ENCODE peak calls at places on chromosomes 11 and 22, in ten cellular contexts. One of them, this sample, is unnamed.

GRCh38 chr11:71997594-71997993 is 1.1 kb upstream of the IL18BP start:
- DNase-seq in EH: no peak
- DNase-seq in HuH-7: no peak
- DNase-seq in bronchial epithelial cell: no peak
- DNase-seq in germinal center: no peak
- DNase-seq in HFFc6: no peak
- DNase-seq in neural progenitor cell: no peak
- DNase-seq in right lobe of liver: no peak
- DNase-seq in AG04450: no peak
- DNase-seq in anterior cingulate cortex: no peak
- DNase-seq in this sample: no peak

GRCh38 chr22:22941831-22942510 is 54.4 kb downstream of the IGLL5 start:
- DNase-seq in EH: no peak
- DNase-seq in HuH-7: no peak
- DNase-seq in neural progenitor cell: no peak
- DNase-seq in right lobe of liver: no peak
- DNase-seq in anterior cingulate cortex: no peak
- DNase-seq in AG04450: no peak
- DNase-seq in HFFc6: no peak
- DNase-seq in germinal center: no peak
- DNase-seq in bronchial epithelial cell: no peak
- DNase-seq in this sample: no peak

GRCh38 chr11:64832467-64833197 is 11.8 kb downstream of the CDC42BPG start:
- DNase-seq in bronchial epithelial cell: no peak
- DNase-seq in right lobe of liver: no peak
- DNase-seq in HFFc6: no peak
- DNase-seq in HuH-7: no peak
- DNase-seq in AG04450: no peak
- DNase-seq in anterior cingulate cortex: no peak
- DNase-seq in EH: no peak
- DNase-seq in germinal center: no peak
- DNase-seq in neural progenitor cell: no peak
- DNase-seq in this sample: no peak

GRCh38 chr22:30007361-30007760 is 72.9 kb upstream of the HORMAD2 start:
- DNase-seq in neural progenitor cell: no peak
- DNase-seq in AG04450: no peak
- DNase-seq in right lobe of liver: no peak
- DNase-seq in germinal center: no peak
- DNase-seq in HFFc6: no peak
- DNase-seq in anterior cingulate cortex: no peak
- DNase-seq in bronchial epithelial cell: no peak
- DNase-seq in HuH-7: no peak
- DNase-seq in EH: no peak
- DNase-seq in this sample: no peak

GRCh38 chr11:10725114-10725906 is 25.7 kb upstream of the CTR9 start:
- DNase-seq in anterior cingulate cortex: no peak
- DNase-seq in bronchial epithelial cell: peak
- DNase-seq in AG04450: peak
- DNase-seq in EH: peak
- DNase-seq in right lobe of liver: no peak
- DNase-seq in HuH-7: no peak
- DNase-seq in neural progenitor cell: no peak
- DNase-seq in germinal center: no peak
- DNase-seq in HFFc6: peak
- DNase-seq in this sample: no peak

GRCh38 chr22:20205964-20206708 is 55.3 kb upstream of the CCDC188 start:
- DNase-seq in AG04450: peak
- DNase-seq in germinal center: peak
- DNase-seq in anterior cingulate cortex: no peak
- DNase-seq in EH: peak
- DNase-seq in bronchial epithelial cell: peak
- DNase-seq in neural progenitor cell: no peak
- DNase-seq in HuH-7: no peak
- DNase-seq in HFFc6: peak
- DNase-seq in right lobe of liver: peak
- DNase-seq in this sample: no peak

GRCh38 chr11:16612801-16613400 is 125.5 kb upstream of the C11orf58 start:
- DNase-seq in anterior cingulate cortex: no peak
- DNase-seq in germinal center: no peak
- DNase-seq in neural progenitor cell: peak
- DNase-seq in AG04450: no peak
- DNase-seq in HFFc6: no peak
- DNase-seq in HuH-7: no peak
- DNase-seq in right lobe of liver: no peak
- DNase-seq in EH: peak
- DNase-seq in bronchial epithelial cell: no peak
- DNase-seq in this sample: no peak

GRCh38 chr11:49851511-49851910 is 100.7 kb upstream of the OR4C13 start:
- DNase-seq in neural progenitor cell: no peak
- DNase-seq in right lobe of liver: no peak
- DNase-seq in anterior cingulate cortex: no peak
- DNase-seq in EH: no peak
- DNase-seq in bronchial epithelial cell: no peak
- DNase-seq in HFFc6: no peak
- DNase-seq in HuH-7: no peak
- DNase-seq in germinal center: no peak
- DNase-seq in AG04450: no peak
- DNase-seq in this sample: no peak

GRCh38 chr11:27107548-27107947 is 66.9 kb downstream of the BBOX1 start:
- DNase-seq in EH: no peak
- DNase-seq in HFFc6: no peak
- DNase-seq in germinal center: no peak
- DNase-seq in neural progenitor cell: no peak
- DNase-seq in anterior cingulate cortex: no peak
- DNase-seq in AG04450: no peak
- DNase-seq in right lobe of liver: no peak
- DNase-seq in HuH-7: no peak
- DNase-seq in bronchial epithelial cell: peak
- DNase-seq in this sample: no peak

GRCh38 chr11:69358398-69359080 is 64.6 kb downstream of the MYEOV start:
- DNase-seq in right lobe of liver: no peak
- DNase-seq in HFFc6: no peak
- DNase-seq in HuH-7: no peak
- DNase-seq in AG04450: no peak
- DNase-seq in germinal center: no peak
- DNase-seq in bronchial epithelial cell: no peak
- DNase-seq in neural progenitor cell: no peak
- DNase-seq in anterior cingulate cortex: no peak
- DNase-seq in EH: no peak
- DNase-seq in this sample: no peak

GRCh38 chr11:80993561-80993960 is 1552.7 kb upstream of the TENM4 start:
- DNase-seq in germinal center: no peak
- DNase-seq in HFFc6: no peak
- DNase-seq in neural progenitor cell: no peak
- DNase-seq in right lobe of liver: no peak
- DNase-seq in anterior cingulate cortex: no peak
- DNase-seq in HuH-7: no peak
- DNase-seq in AG04450: no peak
- DNase-seq in EH: no peak
- DNase-seq in bronchial epithelial cell: no peak
- DNase-seq in this sample: no peak

GRCh38 chr11:119157088-119157487 is 8.2 kb downstream of the ABCG4 start:
- DNase-seq in AG04450: no peak
- DNase-seq in HFFc6: no peak
- DNase-seq in neural progenitor cell: no peak
- DNase-seq in anterior cingulate cortex: no peak
- DNase-seq in bronchial epithelial cell: no peak
- DNase-seq in right lobe of liver: no peak
- DNase-seq in EH: no peak
- DNase-seq in germinal center: no peak
- DNase-seq in HuH-7: no peak
- DNase-seq in this sample: no peak

GRCh38 chr11:7348432-7349298 is 97.0 kb downstream of the SYT9 start:
- DNase-seq in HFFc6: no peak
- DNase-seq in neural progenitor cell: peak
- DNase-seq in germinal center: no peak
- DNase-seq in right lobe of liver: no peak
- DNase-seq in bronchial epithelial cell: peak
- DNase-seq in HuH-7: no peak
- DNase-seq in EH: peak
- DNase-seq in anterior cingulate cortex: no peak
- DNase-seq in AG04450: no peak
- DNase-seq in this sample: no peak

GRCh38 chr11:134749040-134749586 is 337.1 kb upstream of the B3GAT1 start:
- DNase-seq in HuH-7: no peak
- DNase-seq in bronchial epithelial cell: no peak
- DNase-seq in HFFc6: no peak
- DNase-seq in anterior cingulate cortex: no peak
- DNase-seq in AG04450: no peak
- DNase-seq in germinal center: no peak
- DNase-seq in EH: no peak
- DNase-seq in right lobe of liver: no peak
- DNase-seq in neural progenitor cell: no peak
- DNase-seq in this sample: no peak

GRCh38 chr22:42396621-42397331 is 35.4 kb downstream of the NFAM1 start:
- DNase-seq in germinal center: peak
- DNase-seq in HuH-7: no peak
- DNase-seq in EH: no peak
- DNase-seq in HFFc6: no peak
- DNase-seq in AG04450: no peak
- DNase-seq in right lobe of liver: no peak
- DNase-seq in bronchial epithelial cell: peak
- DNase-seq in neural progenitor cell: no peak
- DNase-seq in anterior cingulate cortex: no peak
- DNase-seq in this sample: no peak

GRCh38 chr11:77411717-77412441 is 62.0 kb downstream of the PAK1 start:
- DNase-seq in right lobe of liver: peak
- DNase-seq in HFFc6: peak
- DNase-seq in anterior cingulate cortex: peak
- DNase-seq in germinal center: peak
- DNase-seq in neural progenitor cell: peak
- DNase-seq in bronchial epithelial cell: peak
- DNase-seq in AG04450: peak
- DNase-seq in HuH-7: no peak
- DNase-seq in EH: peak
- DNase-seq in this sample: peak

GRCh38 chr11:117232022-117232878 is at the start of the genes PCSK7 and RNF214:
- DNase-seq in right lobe of liver: peak
- DNase-seq in EH: peak
- DNase-seq in anterior cingulate cortex: peak
- DNase-seq in HFFc6: peak
- DNase-seq in bronchial epithelial cell: peak
- DNase-seq in HuH-7: peak
- DNase-seq in neural progenitor cell: peak
- DNase-seq in germinal center: peak
- DNase-seq in AG04450: no peak
- DNase-seq in this sample: peak

GRCh38 chr22:24435861-24436351 is 8.5 kb downstream of the ADORA2A start:
- DNase-seq in germinal center: no peak
- DNase-seq in HFFc6: peak
- DNase-seq in anterior cingulate cortex: no peak
- DNase-seq in bronchial epithelial cell: no peak
- DNase-seq in HuH-7: no peak
- DNase-seq in AG04450: no peak
- DNase-seq in EH: peak
- DNase-seq in right lobe of liver: peak
- DNase-seq in neural progenitor cell: no peak
- DNase-seq in this sample: no peak

GRCh38 chr22:35524966-35525686 is 15.5 kb upstream of the RASD2 start:
- DNase-seq in neural progenitor cell: no peak
- DNase-seq in bronchial epithelial cell: no peak
- DNase-seq in right lobe of liver: no peak
- DNase-seq in AG04450: no peak
- DNase-seq in HuH-7: no peak
- DNase-seq in anterior cingulate cortex: no peak
- DNase-seq in germinal center: no peak
- DNase-seq in EH: no peak
- DNase-seq in HFFc6: no peak
- DNase-seq in this sample: no peak

GRCh38 chr22:25069426-25069757 is 116.9 kb downstream of the KIAA1671 start:
- DNase-seq in right lobe of liver: no peak
- DNase-seq in HuH-7: no peak
- DNase-seq in bronchial epithelial cell: no peak
- DNase-seq in HFFc6: no peak
- DNase-seq in AG04450: no peak
- DNase-seq in neural progenitor cell: no peak
- DNase-seq in germinal center: no peak
- DNase-seq in anterior cingulate cortex: no peak
- DNase-seq in EH: no peak
- DNase-seq in this sample: no peak

GRCh38 chr11:77175869-77176539 is 48.0 kb downstream of the MYO7A start:
- DNase-seq in EH: peak
- DNase-seq in germinal center: peak
- DNase-seq in HFFc6: no peak
- DNase-seq in AG04450: no peak
- DNase-seq in HuH-7: no peak
- DNase-seq in anterior cingulate cortex: no peak
- DNase-seq in right lobe of liver: peak
- DNase-seq in neural progenitor cell: peak
- DNase-seq in bronchial epithelial cell: no peak
- DNase-seq in this sample: no peak

GRCh38 chr11:118618115-118618990 is 10.9 kb downstream of the PHLDB1 start:
- DNase-seq in germinal center: no peak
- DNase-seq in HuH-7: no peak
- DNase-seq in neural progenitor cell: peak
- DNase-seq in HFFc6: peak
- DNase-seq in bronchial epithelial cell: peak
- DNase-seq in AG04450: peak
- DNase-seq in anterior cingulate cortex: peak
- DNase-seq in right lobe of liver: peak
- DNase-seq in EH: peak
- DNase-seq in this sample: peak

GRCh38 chr22:49087163-49087562 is 740.5 kb downstream of the BRD1 start:
- DNase-seq in HuH-7: no peak
- DNase-seq in neural progenitor cell: no peak
- DNase-seq in EH: no peak
- DNase-seq in germinal center: no peak
- DNase-seq in right lobe of liver: no peak
- DNase-seq in AG04450: no peak
- DNase-seq in bronchial epithelial cell: no peak
- DNase-seq in anterior cingulate cortex: no peak
- DNase-seq in HFFc6: no peak
- DNase-seq in this sample: no peak

GRCh38 chr11:115317428-115318185 is 186.6 kb downstream of the CADM1 start:
- DNase-seq in EH: peak
- DNase-seq in AG04450: no peak
- DNase-seq in germinal center: no peak
- DNase-seq in HuH-7: no peak
- DNase-seq in anterior cingulate cortex: no peak
- DNase-seq in neural progenitor cell: no peak
- DNase-seq in bronchial epithelial cell: no peak
- DNase-seq in HFFc6: no peak
- DNase-seq in right lobe of liver: no peak
- DNase-seq in this sample: no peak

GRCh38 chr22:36860017-36860416 is 789 bp upstream of the NCF4 start:
- DNase-seq in bronchial epithelial cell: peak
- DNase-seq in neural progenitor cell: no peak
- DNase-seq in EH: no peak
- DNase-seq in anterior cingulate cortex: no peak
- DNase-seq in HuH-7: no peak
- DNase-seq in AG04450: no peak
- DNase-seq in germinal center: no peak
- DNase-seq in right lobe of liver: no peak
- DNase-seq in HFFc6: peak
- DNase-seq in this sample: no peak

GRCh38 chr11:117734596-117734995 is 62.4 kb downstream of the DSCAML1 start:
- DNase-seq in AG04450: no peak
- DNase-seq in germinal center: no peak
- DNase-seq in HuH-7: no peak
- DNase-seq in anterior cingulate cortex: peak
- DNase-seq in neural progenitor cell: no peak
- DNase-seq in EH: no peak
- DNase-seq in right lobe of liver: no peak
- DNase-seq in HFFc6: no peak
- DNase-seq in bronchial epithelial cell: no peak
- DNase-seq in this sample: no peak

GRCh38 chr22:40276877-40277823 is 69.2 kb upstream of the ADSL start:
- DNase-seq in germinal center: no peak
- DNase-seq in AG04450: no peak
- DNase-seq in HFFc6: peak
- DNase-seq in EH: peak
- DNase-seq in anterior cingulate cortex: no peak
- DNase-seq in neural progenitor cell: no peak
- DNase-seq in bronchial epithelial cell: peak
- DNase-seq in HuH-7: no peak
- DNase-seq in right lobe of liver: no peak
- DNase-seq in this sample: no peak

GRCh38 chr11:1221848-1222311 is 986 bp upstream of the MUC5B start:
- DNase-seq in AG04450: no peak
- DNase-seq in HuH-7: no peak
- DNase-seq in neural progenitor cell: no peak
- DNase-seq in EH: no peak
- DNase-seq in HFFc6: no peak
- DNase-seq in bronchial epithelial cell: no peak
- DNase-seq in anterior cingulate cortex: no peak
- DNase-seq in right lobe of liver: peak
- DNase-seq in germinal center: no peak
- DNase-seq in this sample: no peak

This sample was measured in nucleus accumbens.